ENCODE peak calls at places on chromosomes 16 and 17, in nine cellular contexts. G is NCI-H226; W is GOT3; F is HFF-Myc; M is GM23248; S is stimulated activated CD8-positive, alpha-beta memory T cell treated with anti-CD3 and anti-CD28 coated beads, Interleukin-7, amount 100 ng/mL, for 24 hours; Q is cardiac muscle cell; X is germinal center; U is activated CD8-positive, alpha-beta T cell treated with anti-CD3 and anti-CD28 coated beads for 36 hours. H is an unnamed sample.
A peak's percentile ranks its signal among the peaks of the same experiment; 100 is the strongest.

GRCh38 chr16:9311303-9311954 is 220.0 kb downstream of the HAPSTR1 start:
- DNase-seq in G (no peak), W (no peak), F (no peak), M (peak; percentile 10), S (no peak), Q (no peak), X (no peak), U (no peak), H (no peak)

GRCh38 chr17:58245428-58246103 is 7.2 kb downstream of the LPO start:
- DNase-seq in G (no peak), W (no peak), F (no peak), M (peak; percentile 62), S (no peak), Q (no peak), X (no peak), U (no peak), H (no peak)

GRCh38 chr17:74493381-74493833 is 27.0 kb downstream of the CD300A start:
- DNase-seq in G (no peak), W (no peak), F (peak; percentile 22), M (peak; percentile 82), S (peak; percentile 53), Q (peak; percentile 79), X (peak; percentile 51), U (peak; percentile 76), H (peak; percentile 87)

GRCh38 chr17:27206447-27206846 is 87.5 kb upstream of the WSB1 start:
- DNase-seq in G (peak; percentile 9), W (no peak), F (no peak), M (peak; percentile 12), S (no peak), Q (no peak), X (peak; percentile 42), U (peak; percentile 37), H (no peak)

GRCh38 chr16:29804455-29805231 is 1.7 kb upstream of the MAZ start:
- DNase-seq in G (peak; percentile 48), W (no peak), F (no peak), M (peak; percentile 71), S (no peak), Q (peak; percentile 60), X (no peak), U (no peak), H (peak; percentile 83)

GRCh38 chr17:19002805-19003542 is 1.6 kb downstream of the FAM83G start:
- DNase-seq in G (peak; percentile 40), W (no peak), F (no peak), M (peak; percentile 62), S (no peak), Q (peak; percentile 27), X (no peak), U (peak; percentile 34), H (no peak)

GRCh38 chr16:68247932-68248331 is 2.8 kb downstream of the PLA2G15 start:
- DNase-seq in G (no peak), W (no peak), F (no peak), M (no peak), S (no peak), Q (no peak), X (no peak), U (no peak), H (no peak)

GRCh38 chr17:69809331-69809730 is 265.7 kb upstream of the KCNJ16 start:
- DNase-seq in G (no peak), W (no peak), F (no peak), M (peak; percentile 10), S (no peak), Q (no peak), X (no peak), U (no peak), H (no peak)

GRCh38 chr16:85616608-85617311 is 3.6 kb downstream of the GSE1 start:
- DNase-seq in G (no peak), W (no peak), F (no peak), M (no peak), S (no peak), Q (no peak), X (peak; percentile 37), U (peak; percentile 74), H (peak; percentile 92)

GRCh38 chr17:71528210-71528609 is 592.6 kb upstream of the SOX9 start:
- DNase-seq in G (no peak), W (no peak), F (no peak), M (no peak), S (no peak), Q (no peak), X (no peak), U (no peak), H (no peak)

GRCh38 chr17:76868176-76868668 is at the start of gene MGAT5B:
- DNase-seq in G (peak; percentile 74), W (peak; percentile 19), F (no peak), M (peak; percentile 91), S (peak; percentile 56), Q (peak; percentile 85), X (peak; percentile 90), U (peak; percentile 78), H (peak; percentile 94)

H was measured in spleen.